ENCODE peak calls at places on chromosomes 6 and 20, in ten cellular contexts. One of them, this sample, is unnamed. For H3K4me1, the result is how much of the 10 kb centered on the place peaks cover.

GRCh38 chr20:577167-577791 is 32.8 kb downstream of the TCF15 start:
- DNase-seq in left ventricle myocardium inferior: no peak
- DNase-seq in breast epithelium: no peak
- DNase-seq in spleen: no peak
- DNase-seq in neural progenitor cell: peak
- DNase-seq in upper lobe of right lung: no peak
- DNase-seq in PC-3: peak
- DNase-seq in sigmoid colon: no peak
- DNase-seq in psoas muscle: no peak
- DNase-seq in lung: no peak
- DNase-seq in this sample: no peak

GRCh38 chr6:44806656-44807055 is 419.1 kb downstream of the CDC5L start:
- DNase-seq in spleen: no peak
- DNase-seq in lung: no peak
- DNase-seq in breast epithelium: no peak
- DNase-seq in psoas muscle: no peak
- DNase-seq in left ventricle myocardium inferior: no peak
- DNase-seq in upper lobe of right lung: no peak
- DNase-seq in sigmoid colon: no peak
- DNase-seq in neural progenitor cell: no peak
- DNase-seq in PC-3: peak
- DNase-seq in this sample: no peak

GRCh38 chr6:1377526-1378223 is 11.7 kb upstream of the FOXF2 start:
- DNase-seq in upper lobe of right lung: no peak
- DNase-seq in PC-3: no peak
- DNase-seq in lung: no peak
- DNase-seq in neural progenitor cell: no peak
- DNase-seq in breast epithelium: no peak
- DNase-seq in spleen: no peak
- DNase-seq in psoas muscle: no peak
- DNase-seq in sigmoid colon: no peak
- DNase-seq in left ventricle myocardium inferior: no peak
- DNase-seq in this sample: no peak

GRCh38 chr6:362924-363249 is 28.7 kb upstream of the IRF4 start:
- DNase-seq in psoas muscle: no peak
- DNase-seq in upper lobe of right lung: no peak
- DNase-seq in lung: no peak
- DNase-seq in left ventricle myocardium inferior: peak
- DNase-seq in PC-3: no peak
- DNase-seq in spleen: peak
- DNase-seq in breast epithelium: no peak
- DNase-seq in neural progenitor cell: no peak
- DNase-seq in sigmoid colon: no peak
- DNase-seq in this sample: no peak

GRCh38 chr6:73290435-73290834 is 27.4 kb upstream of the KHDC1 start:
- DNase-seq in lung: no peak
- DNase-seq in sigmoid colon: no peak
- DNase-seq in spleen: no peak
- DNase-seq in upper lobe of right lung: no peak
- DNase-seq in PC-3: peak
- DNase-seq in neural progenitor cell: no peak
- DNase-seq in left ventricle myocardium inferior: no peak
- DNase-seq in psoas muscle: no peak
- DNase-seq in breast epithelium: no peak
- DNase-seq in this sample: no peak

GRCh38 chr6:35302604-35303218 is 5.1 kb downstream of the DEF6 start:
- DNase-seq in sigmoid colon: peak
- DNase-seq in left ventricle myocardium inferior: peak
- DNase-seq in psoas muscle: peak
- DNase-seq in spleen: peak
- DNase-seq in PC-3: peak
- DNase-seq in lung: peak
- DNase-seq in upper lobe of right lung: no peak
- DNase-seq in breast epithelium: no peak
- DNase-seq in neural progenitor cell: no peak
- DNase-seq in this sample: peak

GRCh38 chr6:105985816-105986632 is 100.1 kb upstream of the PRDM1 start:
- DNase-seq in neural progenitor cell: peak
- DNase-seq in spleen: peak
- DNase-seq in breast epithelium: no peak
- DNase-seq in upper lobe of right lung: no peak
- DNase-seq in PC-3: no peak
- DNase-seq in psoas muscle: no peak
- DNase-seq in left ventricle myocardium inferior: no peak
- DNase-seq in lung: no peak
- DNase-seq in sigmoid colon: peak
- DNase-seq in this sample: no peak

GRCh38 chr6:149028767-149029405 is 282.1 kb downstream of the UST start:
- DNase-seq in spleen: no peak
- DNase-seq in PC-3: peak
- DNase-seq in breast epithelium: no peak
- DNase-seq in neural progenitor cell: peak
- DNase-seq in lung: peak
- DNase-seq in psoas muscle: no peak
- DNase-seq in upper lobe of right lung: no peak
- DNase-seq in sigmoid colon: peak
- DNase-seq in left ventricle myocardium inferior: no peak
- DNase-seq in this sample: no peak

GRCh38 chr20:46929902-46930301 is 35.3 kb downstream of the EYA2 start:
- DNase-seq in upper lobe of right lung: no peak
- DNase-seq in neural progenitor cell: no peak
- DNase-seq in psoas muscle: no peak
- DNase-seq in PC-3: no peak
- DNase-seq in sigmoid colon: no peak
- DNase-seq in breast epithelium: no peak
- DNase-seq in lung: no peak
- DNase-seq in left ventricle myocardium inferior: no peak
- DNase-seq in spleen: no peak
- DNase-seq in this sample: no peak
- TF ChIP-seq CTCF in upper lobe of right lung: no peak
- TF ChIP-seq CTCF in neural progenitor cell: no peak
- TF ChIP-seq CTCF in psoas muscle: no peak
- TF ChIP-seq CTCF in PC-3: no peak
- TF ChIP-seq CTCF in sigmoid colon: no peak
- TF ChIP-seq CTCF in breast epithelium: no peak
- TF ChIP-seq CTCF in lung: no peak
- TF ChIP-seq CTCF in left ventricle myocardium inferior: no peak
- TF ChIP-seq CTCF in spleen: no peak
- TF ChIP-seq CTCF in this sample: no peak

GRCh38 chr20:62535964-62536363 is 60.2 kb upstream of the GATA5 start:
- DNase-seq in neural progenitor cell: no peak
- DNase-seq in breast epithelium: no peak
- DNase-seq in upper lobe of right lung: no peak
- DNase-seq in lung: no peak
- DNase-seq in psoas muscle: peak
- DNase-seq in PC-3: no peak
- DNase-seq in spleen: no peak
- DNase-seq in sigmoid colon: no peak
- DNase-seq in left ventricle myocardium inferior: peak
- DNase-seq in this sample: no peak

GRCh38 chr20:62535282-62535811 is 59.6 kb upstream of the GATA5 start:
- DNase-seq in left ventricle myocardium inferior: no peak
- DNase-seq in upper lobe of right lung: no peak
- DNase-seq in neural progenitor cell: no peak
- DNase-seq in spleen: no peak
- DNase-seq in lung: no peak
- DNase-seq in PC-3: no peak
- DNase-seq in sigmoid colon: no peak
- DNase-seq in breast epithelium: no peak
- DNase-seq in psoas muscle: no peak
- DNase-seq in this sample: no peak

GRCh38 chr20:62537649-62538292 is 62.0 kb upstream of the GATA5 start:
- DNase-seq in PC-3: no peak
- DNase-seq in upper lobe of right lung: no peak
- DNase-seq in left ventricle myocardium inferior: no peak
- DNase-seq in neural progenitor cell: no peak
- DNase-seq in lung: no peak
- DNase-seq in psoas muscle: no peak
- DNase-seq in sigmoid colon: no peak
- DNase-seq in breast epithelium: no peak
- DNase-seq in spleen: no peak
- DNase-seq in this sample: no peak

GRCh38 chr20:62534526-62535221 is 58.9 kb upstream of the GATA5 start:
- DNase-seq in lung: no peak
- DNase-seq in PC-3: no peak
- DNase-seq in sigmoid colon: no peak
- DNase-seq in psoas muscle: no peak
- DNase-seq in left ventricle myocardium inferior: no peak
- DNase-seq in spleen: no peak
- DNase-seq in breast epithelium: no peak
- DNase-seq in neural progenitor cell: no peak
- DNase-seq in upper lobe of right lung: no peak
- DNase-seq in this sample: no peak

DNA sequence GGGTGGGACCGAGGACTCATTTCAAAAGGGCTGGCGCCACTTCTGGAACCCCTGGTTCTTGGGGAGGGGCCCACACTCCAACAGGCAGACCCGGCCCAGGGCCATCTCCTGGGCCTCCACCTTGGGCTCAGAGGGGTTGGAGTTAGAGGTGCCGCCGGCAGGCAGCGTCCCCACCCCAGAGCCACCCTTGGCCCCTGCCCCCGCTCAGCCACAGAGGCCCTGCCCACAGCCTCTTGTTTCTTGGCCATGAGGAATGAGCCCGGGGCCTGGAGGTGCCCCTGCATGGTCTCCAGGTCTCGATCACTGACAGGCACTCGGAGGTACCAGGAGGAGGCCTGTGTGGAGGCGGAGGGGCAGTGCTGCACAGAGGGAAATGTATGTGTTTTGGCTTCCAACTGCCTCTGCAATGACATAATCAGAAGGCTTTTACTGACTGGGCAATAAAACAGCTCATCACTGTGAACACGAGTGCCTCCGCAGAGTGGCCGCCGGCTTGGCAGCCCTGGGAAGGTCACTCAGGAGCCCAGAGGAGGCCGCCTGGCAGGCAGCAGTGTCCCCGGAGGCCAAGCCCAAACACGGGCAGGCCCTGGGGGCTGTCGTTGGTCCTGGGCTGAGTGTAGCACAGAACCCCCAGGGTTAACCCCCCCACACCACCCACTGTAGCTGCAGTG is 61.1 kb upstream of the GATA5 start:
- DNase-seq in left ventricle myocardium inferior: peak
- DNase-seq in PC-3: no peak
- DNase-seq in upper lobe of right lung: no peak
- DNase-seq in breast epithelium: no peak
- DNase-seq in spleen: no peak
- DNase-seq in neural progenitor cell: no peak
- DNase-seq in psoas muscle: peak
- DNase-seq in sigmoid colon: peak
- DNase-seq in lung: no peak
- DNase-seq in this sample: no peak
- H3K4me1 ChIP-seq in left ventricle myocardium inferior: under half
- H3K4me1 ChIP-seq in PC-3: under half
- H3K4me1 ChIP-seq in upper lobe of right lung: under half
- H3K4me1 ChIP-seq in breast epithelium: under half
- H3K4me1 ChIP-seq in spleen: under half
- H3K4me1 ChIP-seq in neural progenitor cell: under half
- H3K4me1 ChIP-seq in psoas muscle: half or more
- H3K4me1 ChIP-seq in sigmoid colon: under half
- H3K4me1 ChIP-seq in lung: under half
- H3K4me1 ChIP-seq in this sample: under half

DNA sequence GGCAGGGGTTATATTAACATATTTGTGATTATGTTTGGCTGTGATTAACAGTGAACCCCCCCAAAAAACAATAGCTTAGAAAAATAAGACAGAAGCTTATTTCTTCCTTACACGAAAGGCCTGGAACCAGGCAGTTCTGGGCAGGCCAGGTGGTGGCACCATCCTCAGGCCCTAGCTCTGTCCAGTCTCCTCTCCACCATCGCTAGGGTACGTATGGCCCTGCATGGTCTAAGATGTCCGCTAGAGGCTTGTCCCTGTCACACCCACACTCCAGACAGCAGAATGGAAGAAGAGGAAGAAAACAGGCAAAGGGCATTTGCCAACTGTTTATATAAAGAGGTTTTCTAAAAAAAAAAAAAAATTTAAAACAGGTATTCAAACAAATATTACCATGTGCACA is 6.6 kb downstream of the TGM3 start:
- DNase-seq in psoas muscle: no peak
- DNase-seq in upper lobe of right lung: no peak
- DNase-seq in breast epithelium: no peak
- DNase-seq in lung: no peak
- DNase-seq in sigmoid colon: no peak
- DNase-seq in left ventricle myocardium inferior: no peak
- DNase-seq in spleen: no peak
- DNase-seq in PC-3: no peak
- DNase-seq in neural progenitor cell: no peak
- DNase-seq in this sample: no peak
- TF ChIP-seq CTCF in psoas muscle: no peak
- TF ChIP-seq CTCF in upper lobe of right lung: peak
- TF ChIP-seq CTCF in breast epithelium: no peak
- TF ChIP-seq CTCF in lung: no peak
- TF ChIP-seq CTCF in sigmoid colon: no peak
- TF ChIP-seq CTCF in left ventricle myocardium inferior: no peak
- TF ChIP-seq CTCF in spleen: no peak
- TF ChIP-seq CTCF in PC-3: no peak
- TF ChIP-seq CTCF in neural progenitor cell: no peak
- TF ChIP-seq CTCF in this sample: no peak

GRCh38 chr6:32976334-32977069 is 8.1 kb downstream of the BRD2 start:
- DNase-seq in breast epithelium: no peak
- DNase-seq in lung: no peak
- DNase-seq in neural progenitor cell: no peak
- DNase-seq in spleen: no peak
- DNase-seq in sigmoid colon: no peak
- DNase-seq in PC-3: no peak
- DNase-seq in psoas muscle: no peak
- DNase-seq in left ventricle myocardium inferior: no peak
- DNase-seq in upper lobe of right lung: no peak
- DNase-seq in this sample: no peak

GRCh38 chr6:32979720-32980487 is 11.5 kb downstream of the BRD2 start:
- DNase-seq in breast epithelium: no peak
- DNase-seq in left ventricle myocardium inferior: no peak
- DNase-seq in sigmoid colon: no peak
- DNase-seq in PC-3: no peak
- DNase-seq in upper lobe of right lung: no peak
- DNase-seq in spleen: no peak
- DNase-seq in lung: no peak
- DNase-seq in psoas muscle: no peak
- DNase-seq in neural progenitor cell: no peak
- DNase-seq in this sample: no peak

GRCh38 chr6:32977272-32977952 is 9.0 kb downstream of the BRD2 start:
- DNase-seq in psoas muscle: no peak
- DNase-seq in breast epithelium: no peak
- DNase-seq in spleen: no peak
- DNase-seq in PC-3: no peak
- DNase-seq in lung: no peak
- DNase-seq in upper lobe of right lung: no peak
- DNase-seq in neural progenitor cell: no peak
- DNase-seq in sigmoid colon: no peak
- DNase-seq in left ventricle myocardium inferior: no peak
- DNase-seq in this sample: no peak

GRCh38 chr6:32975886-32976285 is 7.5 kb downstream of the BRD2 start:
- DNase-seq in lung: no peak
- DNase-seq in breast epithelium: no peak
- DNase-seq in PC-3: no peak
- DNase-seq in spleen: no peak
- DNase-seq in psoas muscle: no peak
- DNase-seq in upper lobe of right lung: no peak
- DNase-seq in neural progenitor cell: no peak
- DNase-seq in left ventricle myocardium inferior: no peak
- DNase-seq in sigmoid colon: no peak
- DNase-seq in this sample: no peak

DNA sequence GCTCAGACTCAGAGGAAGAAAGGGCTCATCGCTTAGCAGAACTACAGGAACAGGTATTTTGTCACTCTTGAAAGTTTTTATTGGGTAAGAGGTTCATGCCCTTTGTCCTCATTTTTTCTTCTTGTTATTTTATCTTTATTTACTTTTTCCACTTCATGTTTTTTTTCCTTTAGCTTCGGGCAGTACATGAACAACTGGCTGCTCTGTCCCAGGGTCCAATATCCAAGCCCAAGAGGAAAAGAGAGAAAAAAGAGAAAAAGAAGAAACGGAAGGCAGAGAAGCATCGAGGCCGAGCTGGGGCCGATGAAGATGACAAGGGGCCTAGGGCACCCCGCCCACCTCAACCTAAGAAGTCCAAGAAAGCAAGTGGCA is 9.5 kb downstream of the BRD2 start:
- DNase-seq in lung: no peak
- DNase-seq in sigmoid colon: no peak
- DNase-seq in neural progenitor cell: no peak
- DNase-seq in breast epithelium: no peak
- DNase-seq in PC-3: no peak
- DNase-seq in upper lobe of right lung: no peak
- DNase-seq in spleen: no peak
- DNase-seq in psoas muscle: no peak
- DNase-seq in left ventricle myocardium inferior: no peak
- DNase-seq in this sample: no peak
- H3K4me1 ChIP-seq in lung: under half
- H3K4me1 ChIP-seq in sigmoid colon: under half
- H3K4me1 ChIP-seq in neural progenitor cell: under half
- H3K4me1 ChIP-seq in breast epithelium: under half
- H3K4me1 ChIP-seq in PC-3: under half
- H3K4me1 ChIP-seq in upper lobe of right lung: under half
- H3K4me1 ChIP-seq in spleen: half or more
- H3K4me1 ChIP-seq in psoas muscle: under half
- H3K4me1 ChIP-seq in left ventricle myocardium inferior: half or more
- H3K4me1 ChIP-seq in this sample: half or more